ENCODE peak calls at places on chromosomes 11 and 22, in six cellular contexts. C is activated gamma-delta T cell; B is epithelial cell of esophagus; F is iris pigment epithelial cell; U is stimulated activated CD8-positive, alpha-beta memory T cell treated with anti-CD3 and anti-CD28 coated beads, Interleukin-4, amount 100 ng/mL, for 24 hours; N is endothelial cell of umbilical vein. M is an unnamed sample.

GRCh38 chr11:79973701-79974626 is 533.1 kb upstream of the TENM4 start:
- DNase-seq in B (peak), F (peak), U (no peak), N (no peak), C (no peak), M (no peak)

GRCh38 chr11:78350646-78351165 is 66.9 kb downstream of the GAB2 start:
- DNase-seq in F (peak), U (no peak), C (no peak), N (peak), B (no peak), M (peak)

GRCh38 chr22:49823289-49824045 is 4.2 kb downstream of the BRD1 start:
- DNase-seq in B (no peak), C (no peak), F (no peak), N (no peak), U (no peak), M (no peak)

GRCh38 chr11:87501388-87501787 is 463.7 kb downstream of the TMEM135 start:
- DNase-seq in F (no peak), C (no peak), B (no peak), N (no peak), U (no peak), M (no peak)

GRCh38 chr11:61567286-61568061 is 13.4 kb downstream of the SYT7 start:
- DNase-seq in C (no peak), N (peak), U (peak), B (peak), F (peak), M (peak)

GRCh38 chr11:71285111-71285510 is 32.7 kb upstream of the SHANK2 start:
- DNase-seq in F (no peak), B (no peak), N (no peak), U (no peak), C (no peak), M (no peak)

GRCh38 chr11:64918056-64918455 is 1.0 kb upstream of the ATG2A start:
- DNase-seq in N (peak), F (peak), C (no peak), B (peak), U (no peak), M (peak)

GRCh38 chr11:14854057-14854456 is 38.0 kb downstream of the CYP2R1 start:
- DNase-seq in U (no peak), F (no peak), N (no peak), B (peak), C (no peak), M (no peak)

GRCh38 chr22:33710326-33710725 is 209.9 kb downstream of the LARGE1 start:
- DNase-seq in C (no peak), B (no peak), F (no peak), U (no peak), N (no peak), M (no peak)

GRCh38 chr22:30968015-30968923 is at the start of gene MORC2:
- DNase-seq in B (no peak), N (no peak), C (no peak), F (peak), U (no peak), M (no peak)

GRCh38 chr11:114524122-114524521 is 35.6 kb downstream of the NXPE1 start:
- DNase-seq in B (no peak), U (no peak), F (no peak), C (no peak), N (no peak), M (no peak)

GRCh38 chr22:27491888-27492287 is 309.7 kb downstream of the MN1 start:
- DNase-seq in F (no peak), U (no peak), B (no peak), N (no peak), C (no peak), M (no peak)

GRCh38 chr11:64018310-64018709 is 17.4 kb upstream of the FLRT1 start:
- DNase-seq in F (no peak), C (no peak), U (no peak), B (no peak), N (no peak), M (no peak)

GRCh38 chr11:26571861-26572654 is at the start of gene MUC15:
- DNase-seq in C (no peak), F (no peak), U (no peak), N (no peak), B (peak), M (no peak)

GRCh38 chr22:20810645-20811044 is 36.7 kb downstream of the SERPIND1 start:
- DNase-seq in C (no peak), F (no peak), N (no peak), B (no peak), U (no peak), M (no peak)

GRCh38 chr11:72625746-72626636 is 48.2 kb downstream of the PDE2A start:
- DNase-seq in U (no peak), C (no peak), B (no peak), N (peak), F (peak), M (no peak)

GRCh38 chr11:77170107-77170506 is 42.1 kb downstream of the MYO7A start:
- DNase-seq in N (no peak), C (no peak), U (no peak), F (no peak), B (peak), M (no peak)

GRCh38 chr11:36009469-36009868 is 65.6 kb downstream of the LDLRAD3 start:
- DNase-seq in N (peak), U (no peak), F (peak), B (peak), C (no peak), M (peak)

GRCh38 chr11:119298726-119299125 is 18.2 kb downstream of the MCAM start:
- DNase-seq in C (no peak), U (no peak), B (no peak), N (no peak), F (no peak), M (no peak)

M was measured in astrocyte of the cerebellum.